ENCODE peak calls at places on chromosomes 3 and 15, in five cellular contexts. Y is ACHN; E is CD8-positive, alpha-beta memory T cell; J is AG08396; K is body of pancreas. R is an unnamed sample.

GRCh38 chr3:51974277-51974962 is 444 bp upstream of the ABHD14A start:
- DNase-seq in Y (no peak), E (no peak), J (no peak), K (no peak), R (no peak)

GRCh38 chr3:194871143-194871863 is 185.6 kb downstream of the FAM43A start:
- DNase-seq in Y (peak), E (no peak), J (peak), K (peak), R (no peak)

GRCh38 chr3:129021140-129021551 is 20.0 kb downstream of the EFCC1 start:
- DNase-seq in Y (no peak), E (no peak), J (peak), K (no peak), R (no peak)

GRCh38 chr3:153714588-153715285 is 406.5 kb upstream of the ARHGEF26 start:
- DNase-seq in Y (no peak), E (no peak), J (no peak), K (no peak), R (no peak)

GRCh38 chr3:128805771-128806170 is 73.6 kb upstream of the ACAD9 start:
- DNase-seq in Y (no peak), E (no peak), J (no peak), K (no peak), R (no peak)

GRCh38 chr3:166360702-166361101 is 523.5 kb upstream of the BCHE start:
- DNase-seq in Y (no peak), E (no peak), J (no peak), K (no peak), R (no peak)

GRCh38 chr3:9898467-9899229 is 4.0 kb upstream of the IL17RE start:
- DNase-seq in Y (no peak), E (no peak), J (no peak), K (peak), R (no peak)

GRCh38 chr15:43511012-43511885 is 6.2 kb upstream of the MAP1A start:
- DNase-seq in Y (peak), E (no peak), J (no peak), K (no peak), R (peak)

GRCh38 chr3:150391200-150391599 is 16.9 kb upstream of the TSC22D2 start:
- DNase-seq in Y (no peak), E (no peak), J (peak), K (no peak), R (no peak)

GRCh38 chr15:38482572-38482971 is 28.6 kb downstream of the FAM98B start:
- DNase-seq in Y (no peak), E (no peak), J (no peak), K (no peak), R (no peak)

GRCh38 chr3:44883999-44884431 is 9.6 kb downstream of the TGM4 start:
- DNase-seq in Y (peak), E (no peak), J (peak), K (no peak), R (no peak)

GRCh38 chr3:39103324-39103693 is 4.1 kb downstream of the GORASP1 start:
- DNase-seq in Y (no peak), E (no peak), J (no peak), K (no peak), R (no peak)

GRCh38 chr15:67127334-67127664 is 61.9 kb downstream of the SMAD3 start:
- DNase-seq in Y (no peak), E (no peak), J (no peak), K (no peak), R (no peak)

GRCh38 chr3:172201990-172202318 is 162.6 kb downstream of the FNDC3B start:
- DNase-seq in Y (no peak), E (no peak), J (peak), K (no peak), R (no peak)

R was measured in CD8-positive, alpha-beta T cell.